ENCODE peak calls at places on chromosome 18, in seven cellular contexts. One of them, this sample, is unnamed.

GRCh38 chr18:6728809-6729246 is 688 bp upstream of the ARHGAP28 start:
- DNase-seq in NCI-H2029 treated with DMSO at 0.1 percent for 48 hours: no peak
- DNase-seq in CD8-positive, alpha-beta memory T cell: no peak
- DNase-seq in NCI-H146: no peak
- DNase-seq in T-helper 9 cell: no peak
- DNase-seq in effector memory CD8-positive, alpha-beta T cell: no peak
- DNase-seq in activated naive CD4-positive, alpha-beta T cell: no peak
- DNase-seq in this sample: no peak

GRCh38 chr18:33470229-33470628 is 29.7 kb upstream of the CCDC178 start:
- DNase-seq in effector memory CD8-positive, alpha-beta T cell: no peak
- DNase-seq in NCI-H146: no peak
- DNase-seq in T-helper 9 cell: no peak
- DNase-seq in CD8-positive, alpha-beta memory T cell: no peak
- DNase-seq in NCI-H2029 treated with DMSO at 0.1 percent for 48 hours: no peak
- DNase-seq in activated naive CD4-positive, alpha-beta T cell: no peak
- DNase-seq in this sample: no peak

GRCh38 chr18:33316146-33316587 is 124.4 kb downstream of the CCDC178 start:
- DNase-seq in NCI-H146: no peak
- DNase-seq in T-helper 9 cell: no peak
- DNase-seq in CD8-positive, alpha-beta memory T cell: no peak
- DNase-seq in effector memory CD8-positive, alpha-beta T cell: no peak
- DNase-seq in NCI-H2029 treated with DMSO at 0.1 percent for 48 hours: no peak
- DNase-seq in activated naive CD4-positive, alpha-beta T cell: no peak
- DNase-seq in this sample: no peak

GRCh38 chr18:65753520-65753919 is 2.7 kb downstream of the CDH7 start:
- DNase-seq in CD8-positive, alpha-beta memory T cell: no peak
- DNase-seq in activated naive CD4-positive, alpha-beta T cell: no peak
- DNase-seq in NCI-H146: peak
- DNase-seq in NCI-H2029 treated with DMSO at 0.1 percent for 48 hours: no peak
- DNase-seq in effector memory CD8-positive, alpha-beta T cell: no peak
- DNase-seq in T-helper 9 cell: no peak
- DNase-seq in this sample: no peak

GRCh38 chr18:79912994-79913831 is 38.2 kb downstream of the SLC66A2 start:
- DNase-seq in CD8-positive, alpha-beta memory T cell: no peak
- DNase-seq in activated naive CD4-positive, alpha-beta T cell: no peak
- DNase-seq in NCI-H146: no peak
- DNase-seq in NCI-H2029 treated with DMSO at 0.1 percent for 48 hours: no peak
- DNase-seq in T-helper 9 cell: no peak
- DNase-seq in effector memory CD8-positive, alpha-beta T cell: no peak
- DNase-seq in this sample: no peak

GRCh38 chr18:70047931-70048603 is 100.4 kb upstream of the CD226 start:
- DNase-seq in effector memory CD8-positive, alpha-beta T cell: no peak
- DNase-seq in NCI-H2029 treated with DMSO at 0.1 percent for 48 hours: no peak
- DNase-seq in activated naive CD4-positive, alpha-beta T cell: no peak
- DNase-seq in T-helper 9 cell: no peak
- DNase-seq in NCI-H146: no peak
- DNase-seq in CD8-positive, alpha-beta memory T cell: no peak
- DNase-seq in this sample: no peak

GRCh38 chr18:26470011-26470637 is 78.2 kb downstream of the KCTD1 start:
- DNase-seq in activated naive CD4-positive, alpha-beta T cell: no peak
- DNase-seq in effector memory CD8-positive, alpha-beta T cell: no peak
- DNase-seq in T-helper 9 cell: no peak
- DNase-seq in CD8-positive, alpha-beta memory T cell: no peak
- DNase-seq in NCI-H146: no peak
- DNase-seq in NCI-H2029 treated with DMSO at 0.1 percent for 48 hours: peak
- DNase-seq in this sample: no peak

GRCh38 chr18:36120297-36120696 is 8.8 kb downstream of the SLC39A6 start:
- DNase-seq in NCI-H2029 treated with DMSO at 0.1 percent for 48 hours: no peak
- DNase-seq in effector memory CD8-positive, alpha-beta T cell: no peak
- DNase-seq in T-helper 9 cell: no peak
- DNase-seq in activated naive CD4-positive, alpha-beta T cell: no peak
- DNase-seq in NCI-H146: no peak
- DNase-seq in CD8-positive, alpha-beta memory T cell: no peak
- DNase-seq in this sample: no peak

GRCh38 chr18:71242981-71243380 is 954.1 kb downstream of the SOCS6 start:
- DNase-seq in CD8-positive, alpha-beta memory T cell: no peak
- DNase-seq in NCI-H2029 treated with DMSO at 0.1 percent for 48 hours: no peak
- DNase-seq in T-helper 9 cell: no peak
- DNase-seq in effector memory CD8-positive, alpha-beta T cell: no peak
- DNase-seq in activated naive CD4-positive, alpha-beta T cell: no peak
- DNase-seq in NCI-H146: no peak
- DNase-seq in this sample: no peak

GRCh38 chr18:9992988-9993845 is 79.4 kb downstream of the VAPA start:
- DNase-seq in effector memory CD8-positive, alpha-beta T cell: no peak
- DNase-seq in CD8-positive, alpha-beta memory T cell: no peak
- DNase-seq in T-helper 9 cell: no peak
- DNase-seq in NCI-H146: no peak
- DNase-seq in activated naive CD4-positive, alpha-beta T cell: no peak
- DNase-seq in NCI-H2029 treated with DMSO at 0.1 percent for 48 hours: no peak
- DNase-seq in this sample: no peak

GRCh38 chr18:47893939-47894699 is 36.3 kb downstream of the SMAD2 start:
- DNase-seq in activated naive CD4-positive, alpha-beta T cell: no peak
- DNase-seq in NCI-H2029 treated with DMSO at 0.1 percent for 48 hours: no peak
- DNase-seq in NCI-H146: no peak
- DNase-seq in effector memory CD8-positive, alpha-beta T cell: no peak
- DNase-seq in T-helper 9 cell: no peak
- DNase-seq in CD8-positive, alpha-beta memory T cell: no peak
- DNase-seq in this sample: no peak

GRCh38 chr18:44733754-44734465 is 53.2 kb downstream of the SETBP1 start:
- DNase-seq in T-helper 9 cell: no peak
- DNase-seq in activated naive CD4-positive, alpha-beta T cell: no peak
- DNase-seq in CD8-positive, alpha-beta memory T cell: no peak
- DNase-seq in NCI-H146: no peak
- DNase-seq in effector memory CD8-positive, alpha-beta T cell: no peak
- DNase-seq in NCI-H2029 treated with DMSO at 0.1 percent for 48 hours: no peak
- DNase-seq in this sample: no peak

GRCh38 chr18:73283032-73283431 is 415.2 kb upstream of the NETO1 start:
- DNase-seq in activated naive CD4-positive, alpha-beta T cell: no peak
- DNase-seq in T-helper 9 cell: no peak
- DNase-seq in effector memory CD8-positive, alpha-beta T cell: no peak
- DNase-seq in CD8-positive, alpha-beta memory T cell: no peak
- DNase-seq in NCI-H2029 treated with DMSO at 0.1 percent for 48 hours: no peak
- DNase-seq in NCI-H146: no peak
- DNase-seq in this sample: no peak

GRCh38 chr18:37393945-37394609 is 171.5 kb downstream of the CELF4 start:
- DNase-seq in effector memory CD8-positive, alpha-beta T cell: no peak
- DNase-seq in NCI-H2029 treated with DMSO at 0.1 percent for 48 hours: peak
- DNase-seq in activated naive CD4-positive, alpha-beta T cell: no peak
- DNase-seq in T-helper 9 cell: no peak
- DNase-seq in CD8-positive, alpha-beta memory T cell: no peak
- DNase-seq in NCI-H146: peak
- DNase-seq in this sample: no peak

GRCh38 chr18:46009158-46009866 is 42.2 kb upstream of the EPG5 start:
- DNase-seq in NCI-H146: no peak
- DNase-seq in CD8-positive, alpha-beta memory T cell: no peak
- DNase-seq in T-helper 9 cell: no peak
- DNase-seq in effector memory CD8-positive, alpha-beta T cell: no peak
- DNase-seq in NCI-H2029 treated with DMSO at 0.1 percent for 48 hours: no peak
- DNase-seq in activated naive CD4-positive, alpha-beta T cell: no peak
- DNase-seq in this sample: no peak

GRCh38 chr18:42614619-42615293 is 500.7 kb downstream of the RIT2 start:
- DNase-seq in effector memory CD8-positive, alpha-beta T cell: no peak
- DNase-seq in NCI-H2029 treated with DMSO at 0.1 percent for 48 hours: peak
- DNase-seq in T-helper 9 cell: no peak
- DNase-seq in activated naive CD4-positive, alpha-beta T cell: no peak
- DNase-seq in NCI-H146: peak
- DNase-seq in CD8-positive, alpha-beta memory T cell: no peak
- DNase-seq in this sample: no peak

GRCh38 chr18:49456794-49457193 is 3.7 kb downstream of the DYM start:
- DNase-seq in activated naive CD4-positive, alpha-beta T cell: no peak
- DNase-seq in NCI-H2029 treated with DMSO at 0.1 percent for 48 hours: no peak
- DNase-seq in CD8-positive, alpha-beta memory T cell: no peak
- DNase-seq in NCI-H146: no peak
- DNase-seq in T-helper 9 cell: no peak
- DNase-seq in effector memory CD8-positive, alpha-beta T cell: no peak
- DNase-seq in this sample: no peak

GRCh38 chr18:3595282-3596273 is 145.6 kb downstream of the TGIF1 start:
- DNase-seq in CD8-positive, alpha-beta memory T cell: peak
- DNase-seq in activated naive CD4-positive, alpha-beta T cell: no peak
- DNase-seq in T-helper 9 cell: no peak
- DNase-seq in effector memory CD8-positive, alpha-beta T cell: no peak
- DNase-seq in NCI-H2029 treated with DMSO at 0.1 percent for 48 hours: peak
- DNase-seq in NCI-H146: peak
- DNase-seq in this sample: peak

GRCh38 chr18:23994361-23994902 is 20.1 kb upstream of the TTC39C start:
- DNase-seq in effector memory CD8-positive, alpha-beta T cell: no peak
- DNase-seq in T-helper 9 cell: peak
- DNase-seq in NCI-H146: peak
- DNase-seq in NCI-H2029 treated with DMSO at 0.1 percent for 48 hours: peak
- DNase-seq in CD8-positive, alpha-beta memory T cell: peak
- DNase-seq in activated naive CD4-positive, alpha-beta T cell: no peak
- DNase-seq in this sample: peak

GRCh38 chr18:39753178-39753577 is 2187.6 kb upstream of the CELF4 start:
- DNase-seq in CD8-positive, alpha-beta memory T cell: no peak
- DNase-seq in effector memory CD8-positive, alpha-beta T cell: no peak
- DNase-seq in T-helper 9 cell: no peak
- DNase-seq in NCI-H146: no peak
- DNase-seq in NCI-H2029 treated with DMSO at 0.1 percent for 48 hours: no peak
- DNase-seq in activated naive CD4-positive, alpha-beta T cell: no peak
- DNase-seq in this sample: no peak

GRCh38 chr18:44937985-44938384 is 257.3 kb downstream of the SETBP1 start:
- DNase-seq in NCI-H2029 treated with DMSO at 0.1 percent for 48 hours: peak
- DNase-seq in activated naive CD4-positive, alpha-beta T cell: no peak
- DNase-seq in effector memory CD8-positive, alpha-beta T cell: no peak
- DNase-seq in NCI-H146: peak
- DNase-seq in T-helper 9 cell: no peak
- DNase-seq in CD8-positive, alpha-beta memory T cell: no peak
- DNase-seq in this sample: no peak

GRCh38 chr18:57397440-57397839 is 37.7 kb upstream of the ONECUT2 start:
- DNase-seq in T-helper 9 cell: no peak
- DNase-seq in effector memory CD8-positive, alpha-beta T cell: no peak
- DNase-seq in NCI-H146: no peak
- DNase-seq in CD8-positive, alpha-beta memory T cell: no peak
- DNase-seq in activated naive CD4-positive, alpha-beta T cell: no peak
- DNase-seq in NCI-H2029 treated with DMSO at 0.1 percent for 48 hours: no peak
- DNase-seq in this sample: no peak

GRCh38 chr18:68417826-68418225 is 297.1 kb downstream of the TMX3 start:
- DNase-seq in NCI-H2029 treated with DMSO at 0.1 percent for 48 hours: no peak
- DNase-seq in T-helper 9 cell: no peak
- DNase-seq in CD8-positive, alpha-beta memory T cell: no peak
- DNase-seq in effector memory CD8-positive, alpha-beta T cell: no peak
- DNase-seq in NCI-H146: no peak
- DNase-seq in activated naive CD4-positive, alpha-beta T cell: no peak
- DNase-seq in this sample: no peak

GRCh38 chr18:12253517-12254136 is 534 bp upstream of the CIDEA start:
- DNase-seq in activated naive CD4-positive, alpha-beta T cell: no peak
- DNase-seq in effector memory CD8-positive, alpha-beta T cell: no peak
- DNase-seq in NCI-H146: peak
- DNase-seq in NCI-H2029 treated with DMSO at 0.1 percent for 48 hours: no peak
- DNase-seq in T-helper 9 cell: no peak
- DNase-seq in CD8-positive, alpha-beta memory T cell: no peak
- DNase-seq in this sample: no peak

GRCh38 chr18:77099501-77100370 is 32.8 kb downstream of the MBP start:
- DNase-seq in activated naive CD4-positive, alpha-beta T cell: peak
- DNase-seq in effector memory CD8-positive, alpha-beta T cell: no peak
- DNase-seq in T-helper 9 cell: peak
- DNase-seq in CD8-positive, alpha-beta memory T cell: peak
- DNase-seq in NCI-H146: no peak
- DNase-seq in NCI-H2029 treated with DMSO at 0.1 percent for 48 hours: no peak
- DNase-seq in this sample: no peak

GRCh38 chr18:616380-616995 is 19.7 kb downstream of the CLUL1 start:
- DNase-seq in activated naive CD4-positive, alpha-beta T cell: no peak
- DNase-seq in NCI-H2029 treated with DMSO at 0.1 percent for 48 hours: no peak
- DNase-seq in effector memory CD8-positive, alpha-beta T cell: no peak
- DNase-seq in T-helper 9 cell: no peak
- DNase-seq in CD8-positive, alpha-beta memory T cell: no peak
- DNase-seq in NCI-H146: peak
- DNase-seq in this sample: no peak